ENCODE peak calls at places on chromosomes 16 and 17, in ten cellular contexts. X is effector CD4-positive, alpha-beta T cell; H is stimulated activated CD4-positive, alpha-beta T cell treated with anti-CD3 and anti-CD28 coated beads, Interleukin-4, amount 100 ng/mL, for 4 hours; I is esophagus squamous epithelium; A is activated naive CD8-positive, alpha-beta T cell treated with anti-CD3 and anti-CD28 coated beads, Interleukin-2, amount 50 U/mL, for 24 hours; O is HFF-Myc; K is mucosa of gallbladder; P is stimulated activated CD8-positive, alpha-beta memory T cell treated with anti-CD3 and anti-CD28 coated beads, Interleukin-4, amount 100 ng/mL, for 1 hour; Z is Calu3; M is skeletal muscle cell. V is an unnamed sample.

GRCh38 chr16:7596285-7596684 is 263.6 kb downstream of the RBFOX1 start:
- DNase-seq in X (no peak), H (no peak), I (no peak), A (no peak), O (no peak), K (no peak), P (no peak), Z (no peak), M (no peak), V (no peak)

GRCh38 chr16:84220851-84221250 is 19.0 kb downstream of the KCNG4 start:
- DNase-seq in X (no peak), H (no peak), I (no peak), A (no peak), O (no peak), K (no peak), P (no peak), Z (no peak), M (peak; percentile 13), V (no peak)

GRCh38 chr17:42270175-42270545 is 6.0 kb downstream of the STAT5B start:
- DNase-seq in X (no peak), H (no peak), I (no peak), A (no peak), O (no peak), K (no peak), P (no peak), Z (no peak), M (no peak), V (no peak)

GRCh38 chr16:61681124-61681523 is 355.1 kb downstream of the CDH8 start:
- DNase-seq in X (no peak), H (no peak), I (no peak), A (no peak), O (no peak), K (no peak), P (no peak), Z (no peak), M (no peak), V (no peak)

GRCh38 chr16:49547448-49547847 is 173.8 kb downstream of the C16orf78 start:
- DNase-seq in X (no peak), H (no peak), I (no peak), A (no peak), O (no peak), K (no peak), P (no peak), Z (no peak), M (no peak), V (no peak)

GRCh38 chr16:22296225-22297113 is 740 bp upstream of the POLR3E start:
- DNase-seq in X (no peak), H (no peak), I (no peak), A (peak; percentile 23), O (no peak), K (no peak), P (no peak), Z (no peak), M (no peak), V (no peak)

GRCh38 chr17:36935681-36936454 is 1.4 kb upstream of the LHX1 start:
- DNase-seq in X (no peak), H (no peak), I (no peak), A (no peak), O (no peak), K (no peak), P (no peak), Z (peak; percentile 72), M (no peak), V (no peak)

GRCh38 chr17:588519-588918 is 126.1 kb downstream of the VPS53 start:
- DNase-seq in X (no peak), H (no peak), I (no peak), A (no peak), O (no peak), K (no peak), P (no peak), Z (no peak), M (no peak), V (no peak)

V was measured in effector memory CD4-positive, alpha-beta T cell.